ENCODE peak calls at places on chromosome 7, in ten cellular contexts. Z is Peyer's patch, O is heart left ventricle, M is IMR-90, U is spleen, F is breast epithelium, V is ovary, G is HCT116, B is adrenal gland, K is stomach. X is an unnamed sample.

GRCh38 chr7:28811990-28812389 is 146.1 kb downstream of the TRIL start:
- DNase-seq in B (no peak), U (no peak), Z (no peak), O (no peak), G (no peak), K (no peak), F (no peak), M (no peak), V (no peak), X (no peak)

GRCh38 chr7:1460757-1461639 is 1.7 kb upstream of the MICALL2 start:
- DNase-seq in U (peak), K (peak), B (peak), F (peak), V (peak), Z (no peak), O (no peak), G (no peak), M (peak), X (no peak)

GRCh38 chr7:104137971-104138370 is 69.8 kb downstream of the ORC5 start:
- DNase-seq in O (no peak), V (no peak), K (no peak), G (no peak), F (no peak), M (peak), B (no peak), U (no peak), Z (no peak), X (no peak)

GRCh38 chr7:20083781-20084180 is 133.4 kb downstream of the MACC1 start:
- DNase-seq in O (no peak), G (no peak), U (no peak), B (peak), V (no peak), Z (no peak), M (peak), F (peak), K (no peak), X (no peak)

GRCh38 chr7:17302575-17303142 is 4.2 kb downstream of the AHR start:
- DNase-seq in V (no peak), O (no peak), M (peak), B (no peak), U (no peak), K (no peak), Z (no peak), F (no peak), G (no peak), X (no peak)

GRCh38 chr7:133297093-133297492 is 44.2 kb downstream of the EXOC4 start:
- DNase-seq in Z (no peak), F (no peak), K (no peak), O (no peak), B (no peak), V (no peak), M (no peak), U (no peak), G (no peak), X (no peak)

GRCh38 chr7:8931906-8932646 is 498.7 kb downstream of the NXPH1 start:
- DNase-seq in Z (no peak), B (no peak), M (no peak), U (no peak), V (no peak), F (no peak), O (no peak), G (no peak), K (no peak), X (no peak)

GRCh38 chr7:101589052-101589451 is 40.0 kb downstream of the MYL10 start:
- DNase-seq in Z (peak), F (no peak), K (no peak), M (no peak), B (no peak), G (no peak), U (no peak), O (no peak), V (no peak), X (no peak)

GRCh38 chr7:37488163-37488759 is 39.6 kb upstream of the ELMO1 start:
- DNase-seq in M (no peak), G (no peak), F (no peak), U (no peak), B (no peak), O (no peak), V (no peak), K (no peak), Z (no peak), X (no peak)

GRCh38 chr7:96055717-96056116 is 266.2 kb downstream of the SLC25A13 start:
- DNase-seq in Z (no peak), G (no peak), O (no peak), K (no peak), B (no peak), V (no peak), U (no peak), F (no peak), M (no peak), X (no peak)

GRCh38 chr7:8765374-8765773 is 332.0 kb downstream of the NXPH1 start:
- DNase-seq in K (no peak), Z (no peak), B (no peak), F (no peak), V (no peak), G (no peak), O (no peak), U (no peak), M (no peak), X (no peak)

GRCh38 chr7:135326636-135327280 is 93.1 kb downstream of the STRA8 start:
- DNase-seq in F (no peak), B (no peak), Z (no peak), O (no peak), M (peak), U (no peak), G (no peak), V (no peak), K (no peak), X (no peak)

GRCh38 chr7:34060548-34060947 is 155.2 kb downstream of the BMPER start:
- DNase-seq in U (no peak), M (peak), F (no peak), B (no peak), G (no peak), K (no peak), O (no peak), Z (no peak), V (no peak), X (no peak)

GRCh38 chr7:119969763-119970162 is 303.2 kb upstream of the KCND2 start:
- DNase-seq in V (no peak), B (no peak), G (no peak), U (no peak), K (no peak), F (no peak), Z (no peak), O (no peak), M (no peak), X (no peak)

GRCh38 chr7:105269397-105269796 is 119.3 kb downstream of the SRPK2 start:
- DNase-seq in G (no peak), B (no peak), O (no peak), K (no peak), V (no peak), M (no peak), U (no peak), Z (no peak), F (no peak), X (no peak)

GRCh38 chr7:38020134-38020533 is 99.7 kb downstream of the EPDR1 start:
- DNase-seq in V (no peak), B (no peak), G (no peak), F (no peak), O (no peak), M (no peak), U (no peak), Z (no peak), K (no peak), X (no peak)

GRCh38 chr7:434891-435486 is 84.7 kb downstream of the PDGFA start:
- DNase-seq in O (no peak), M (no peak), U (no peak), Z (no peak), F (no peak), V (no peak), K (no peak), G (no peak), B (no peak), X (no peak)

GRCh38 chr7:47479821-47480575 is 101.9 kb downstream of the TNS3 start:
- DNase-seq in M (no peak), U (no peak), O (no peak), Z (peak), V (no peak), G (no peak), K (no peak), B (no peak), F (no peak), X (no peak)

GRCh38 chr7:47483604-47484273 is 98.2 kb downstream of the TNS3 start:
- DNase-seq in B (no peak), M (peak), Z (no peak), V (no peak), G (no peak), U (peak), K (no peak), O (no peak), F (no peak), X (no peak)

GRCh38 chr7:47482013-47482761 is 99.7 kb downstream of the TNS3 start:
- DNase-seq in Z (no peak), V (no peak), U (peak), O (no peak), F (no peak), M (peak), G (no peak), B (peak), K (no peak), X (peak)

GRCh38 chr7:47480576-47481538 is 101.1 kb downstream of the TNS3 start:
- DNase-seq in K (no peak), M (no peak), U (no peak), O (no peak), F (no peak), B (no peak), Z (no peak), G (no peak), V (no peak), X (no peak)

DNA sequence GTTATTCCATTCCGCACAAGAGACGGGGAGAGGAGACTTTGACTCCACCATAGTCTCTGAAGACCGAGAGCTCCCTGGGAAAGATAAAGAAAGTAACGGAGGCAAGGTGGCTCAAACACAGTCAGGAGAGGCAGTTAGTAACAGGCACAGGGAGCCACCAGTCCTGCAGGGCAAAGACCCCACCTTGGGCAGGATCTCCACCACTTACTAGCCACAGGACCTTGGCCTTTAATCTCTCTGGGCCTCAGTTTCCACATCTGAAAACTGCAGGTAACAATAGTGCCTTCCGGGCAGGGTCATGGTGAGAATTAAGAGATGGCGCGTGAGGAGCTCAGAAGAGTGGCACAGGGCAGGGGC is 100.3 kb downstream of the TNS3 start:
- DNase-seq in K (no peak), M (no peak), V (no peak), G (no peak), O (no peak), B (no peak), U (no peak), F (no peak), Z (no peak), X (no peak)
- H3K27ac ChIP-seq in K (peak), M (peak), V (no peak), G (no peak), O (peak), B (peak), U (peak), F (peak), Z (peak), X (peak)

DNA sequence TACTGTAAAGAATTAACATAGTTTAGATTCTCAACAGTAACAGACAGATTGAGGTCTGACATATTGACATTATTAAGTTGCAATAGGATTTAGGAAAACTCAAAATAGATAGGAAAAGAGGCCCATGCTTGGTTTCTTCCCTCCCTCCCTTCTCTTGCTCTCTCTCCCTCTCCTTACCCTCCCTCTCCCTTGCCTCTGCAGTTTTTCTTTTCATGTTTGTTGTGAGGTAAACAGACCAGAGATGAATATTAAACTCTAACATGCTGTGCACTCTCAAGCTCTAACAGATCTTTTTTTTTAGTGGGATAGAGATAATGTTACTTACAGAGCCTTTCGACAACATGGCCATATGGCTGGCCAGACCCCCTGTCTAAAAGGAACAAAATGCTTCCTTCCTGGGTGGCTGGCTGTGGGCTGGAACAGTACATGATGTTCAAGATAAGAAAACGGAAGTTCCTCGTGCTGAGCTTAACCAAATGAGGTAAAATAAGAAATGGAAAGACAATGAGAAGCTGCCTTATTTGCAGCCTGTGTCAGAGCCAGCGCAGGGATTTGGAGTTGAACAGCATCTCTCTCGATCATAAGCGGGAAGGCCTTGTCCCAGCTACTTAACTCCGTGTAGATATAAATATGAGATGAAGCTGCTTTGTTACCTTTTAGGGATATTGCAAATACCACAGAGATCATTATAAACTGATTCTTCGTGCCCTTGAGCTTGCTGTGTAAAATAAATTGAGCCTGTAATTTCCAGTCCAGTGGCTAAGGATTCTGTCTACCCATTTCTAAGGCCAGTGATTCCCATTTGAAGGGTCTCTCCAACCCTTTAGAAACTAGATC is 391.9 kb upstream of the NPVF start:
- DNase-seq in K (peak), O (peak), Z (peak), V (peak), B (peak), U (no peak), G (no peak), M (no peak), F (peak), X (peak)
- TF ChIP-seq POLR2A in K (no peak), O (no peak), Z (no peak), V (no peak), B (no peak), U (no peak), G (no peak), M (no peak), F (no peak), X (no peak)

DNA sequence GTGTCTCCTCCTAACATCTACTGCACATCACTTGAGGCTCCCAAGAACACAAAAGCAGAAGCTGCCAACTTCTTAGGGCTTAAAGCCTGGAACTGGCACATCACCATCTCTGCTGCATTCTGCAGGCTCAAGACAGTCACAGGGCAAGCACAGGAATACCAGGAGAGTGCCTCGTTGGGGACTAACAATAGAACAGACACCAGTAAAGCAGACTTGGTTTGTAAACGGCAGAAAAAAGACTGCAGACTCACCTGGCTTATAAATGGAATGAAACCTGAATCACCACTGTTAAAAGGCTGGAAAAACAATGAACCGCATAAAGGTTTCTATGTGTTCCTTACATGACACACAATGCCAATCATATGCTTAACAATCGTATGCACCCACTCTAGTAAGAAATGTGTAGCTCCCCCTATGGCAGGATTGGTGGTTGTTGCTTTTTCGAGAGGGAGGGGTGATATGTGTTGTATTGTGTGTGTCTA is 12.8 kb downstream of the RHEB start:
- DNase-seq in V (no peak), F (no peak), Z (no peak), U (no peak), K (no peak), O (no peak), G (no peak), M (no peak), B (peak), X (no peak)
- H3K27ac ChIP-seq in V (no peak), F (no peak), Z (no peak), U (no peak), K (no peak), O (peak), G (no peak), M (no peak), B (no peak), X (no peak)

DNA sequence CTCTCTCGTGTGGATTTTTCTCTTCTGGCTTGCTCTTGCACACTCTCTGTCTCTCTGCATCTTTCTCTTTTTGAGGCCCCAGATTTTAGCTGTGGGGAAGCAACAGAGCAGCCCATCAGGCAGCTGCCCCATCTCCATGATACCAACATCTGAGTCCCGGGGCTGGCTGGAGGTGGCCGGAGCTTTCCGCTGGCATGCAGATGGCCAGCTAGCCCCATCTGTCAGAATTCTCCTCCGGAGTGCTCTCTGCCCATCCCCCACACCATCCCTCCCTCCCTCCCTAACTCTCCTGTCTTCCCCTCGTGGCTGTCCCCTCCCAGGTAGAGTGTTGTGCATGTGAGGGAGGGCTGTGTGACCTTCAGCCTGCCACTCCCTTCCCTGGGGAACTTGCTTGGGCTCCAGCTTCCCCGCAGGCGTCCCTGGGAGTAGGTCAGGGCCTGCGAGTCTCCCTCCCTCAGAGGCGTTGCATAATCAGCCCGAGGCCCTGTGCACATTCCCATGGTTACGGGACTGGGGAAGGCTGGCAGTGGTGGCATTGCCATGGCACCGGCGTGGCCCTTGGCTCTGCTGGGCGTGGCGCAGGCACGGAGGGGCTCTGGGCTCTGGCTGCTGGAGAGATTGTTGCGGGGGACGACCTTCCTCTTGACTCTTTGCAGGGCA is 24.7 kb downstream of the GHRHR start:
- DNase-seq in G (no peak), F (peak), V (peak), O (peak), K (peak), B (peak), U (no peak), Z (no peak), M (no peak), X (peak)
- TF ChIP-seq POLR2A in G (no peak), F (no peak), V (no peak), O (no peak), K (no peak), B (no peak), U (no peak), Z (no peak), M (no peak), X (no peak)

GRCh38 chr7:99440195-99440594 is 1.5 kb downstream of the CPSF4 start:
- DNase-seq in K (no peak), O (no peak), V (no peak), Z (no peak), U (no peak), B (no peak), M (peak), F (no peak), G (no peak), X (no peak)
- H3K27ac ChIP-seq in K (no peak), O (no peak), V (no peak), Z (no peak), U (no peak), B (no peak), M (peak), F (peak), G (no peak), X (no peak)

DNA sequence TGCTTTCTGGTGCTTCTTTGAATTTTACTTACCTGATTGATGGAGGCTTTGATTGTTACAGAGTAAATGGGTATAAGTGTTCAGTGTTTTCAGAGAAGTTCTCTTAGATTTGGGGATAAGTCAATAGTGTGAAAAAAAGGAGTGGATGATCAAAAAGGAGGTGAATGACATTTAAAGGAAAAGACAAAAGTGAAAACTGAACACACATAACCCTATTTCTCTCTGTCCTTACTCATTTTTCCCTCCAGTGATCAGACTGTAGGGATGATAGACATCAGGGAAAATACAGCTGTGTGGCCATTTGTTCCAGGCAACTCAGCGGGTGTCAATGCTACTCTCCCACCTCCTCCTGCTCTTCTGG is 278 bp downstream of the CPA2 start:
- DNase-seq in O (no peak), F (no peak), G (no peak), V (no peak), M (no peak), Z (no peak), K (no peak), U (no peak), B (no peak), X (no peak)
- TF ChIP-seq POLR2A in O (no peak), F (no peak), G (no peak), V (no peak), M (no peak), Z (no peak), K (no peak), U (no peak), B (no peak), X (no peak)

GRCh38 chr7:45188736-45189135 is 31.1 kb downstream of the RAMP3 start:
- DNase-seq in O (no peak), M (no peak), U (peak), V (no peak), F (no peak), G (no peak), Z (no peak), K (peak), B (no peak), X (no peak)
- H3K27ac ChIP-seq in O (no peak), M (no peak), U (no peak), V (no peak), F (no peak), G (no peak), Z (no peak), K (no peak), B (no peak), X (peak)

DNA sequence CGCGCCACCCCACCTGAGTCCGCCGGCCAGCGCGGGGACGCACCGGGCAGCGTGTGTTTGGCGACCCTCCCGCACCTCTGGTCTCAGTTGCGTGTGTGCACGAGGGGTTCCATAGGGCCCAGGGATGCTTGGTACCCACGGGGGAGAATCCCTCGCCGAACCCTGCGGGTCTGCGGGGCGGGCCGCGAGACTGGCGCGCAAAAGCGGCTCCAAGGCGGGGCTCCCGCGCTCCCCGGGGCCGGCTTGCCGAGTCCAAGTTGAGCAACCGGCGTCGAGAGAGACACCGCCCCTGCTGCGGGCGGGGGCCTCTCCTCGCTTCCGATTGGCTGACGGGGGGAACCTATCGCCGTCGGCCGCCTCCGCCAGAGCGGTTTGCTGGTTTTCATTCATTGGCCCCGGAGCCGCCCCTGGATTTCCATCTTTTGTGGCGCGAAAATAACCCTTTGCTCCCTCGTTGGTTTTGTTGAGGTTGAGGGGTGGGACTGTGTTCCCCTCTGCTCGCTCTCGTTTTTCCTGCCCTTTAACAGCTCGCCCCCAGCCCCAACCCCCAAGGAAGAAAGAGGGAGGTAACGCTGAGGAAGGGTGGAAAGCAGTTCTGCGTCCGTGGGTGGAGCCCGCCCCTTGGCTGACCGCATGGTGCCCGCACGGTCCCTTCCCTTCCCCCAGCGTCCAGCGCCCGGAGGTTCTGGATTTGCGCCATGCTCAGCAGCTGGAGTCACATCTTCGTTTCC is 4.0 kb upstream of the IGF2BP3 start:
- DNase-seq in G (peak), F (no peak), U (peak), V (no peak), Z (no peak), B (no peak), K (peak), O (peak), M (peak), X (peak)
- TF ChIP-seq POLR2A in G (peak), F (no peak), U (no peak), V (no peak), Z (no peak), B (no peak), K (no peak), O (no peak), M (peak), X (no peak)